ENCODE peak calls at places on chromosome 6, in four cellular contexts. A, D, V and X are unnamed samples.

GRCh38 chr6:118344014-118344670 is 204.0 kb upstream of the PLN start:
- DNase-seq in A (no peak), D (no peak), V (no peak), X (no peak)

GRCh38 chr6:70864404-70864803 is 92.5 kb downstream of the B3GAT2 start:
- DNase-seq in A (no peak), D (no peak), V (no peak), X (no peak)

GRCh38 chr6:34877259-34877658 is 10.6 kb downstream of the TAF11 start:
- DNase-seq in A (no peak), D (no peak), V (peak), X (no peak)

GRCh38 chr6:167115054-167115453 is 7.8 kb upstream of the CCR6 start:
- DNase-seq in A (no peak), D (no peak), V (no peak), X (no peak)

GRCh38 chr6:135182993-135183531 is 2.0 kb downstream of the MYB start:
- DNase-seq in A (no peak), D (no peak), V (no peak), X (peak)

GRCh38 chr6:105251689-105252088 is 71.9 kb upstream of the POPDC3 start:
- DNase-seq in A (no peak), D (no peak), V (no peak), X (no peak)

GRCh38 chr6:11975353-11975977 is 36.6 kb upstream of the HIVEP1 start:
- DNase-seq in A (no peak), D (no peak), V (peak), X (no peak)

GRCh38 chr6:72588155-72588554 is 33.7 kb upstream of the KCNQ5 start:
- DNase-seq in A (no peak), D (no peak), V (no peak), X (no peak)

GRCh38 chr6:25942561-25943147 is 12.2 kb upstream of the SLC17A2 start:
- DNase-seq in A (no peak), D (no peak), V (no peak), X (no peak)

GRCh38 chr6:89180971-89181370 is 35.1 kb downstream of the PM20D2 start:
- DNase-seq in A (no peak), D (no peak), V (no peak), X (no peak)

GRCh38 chr6:106477158-106477557 is 116.6 kb downstream of the CRYBG1 start:
- DNase-seq in A (no peak), D (no peak), V (no peak), X (no peak)

GRCh38 chr6:73525546-73526330 is 4.9 kb upstream of the EEF1A1 start:
- DNase-seq in A (no peak), D (no peak), V (no peak), X (peak)

GRCh38 chr6:126550323-126550722 is 210.4 kb downstream of the CENPW start:
- DNase-seq in A (no peak), D (no peak), V (no peak), X (no peak)
- TF ChIP-seq CTCF in A (no peak), D (no peak), V (no peak), X (peak)

DNA sequence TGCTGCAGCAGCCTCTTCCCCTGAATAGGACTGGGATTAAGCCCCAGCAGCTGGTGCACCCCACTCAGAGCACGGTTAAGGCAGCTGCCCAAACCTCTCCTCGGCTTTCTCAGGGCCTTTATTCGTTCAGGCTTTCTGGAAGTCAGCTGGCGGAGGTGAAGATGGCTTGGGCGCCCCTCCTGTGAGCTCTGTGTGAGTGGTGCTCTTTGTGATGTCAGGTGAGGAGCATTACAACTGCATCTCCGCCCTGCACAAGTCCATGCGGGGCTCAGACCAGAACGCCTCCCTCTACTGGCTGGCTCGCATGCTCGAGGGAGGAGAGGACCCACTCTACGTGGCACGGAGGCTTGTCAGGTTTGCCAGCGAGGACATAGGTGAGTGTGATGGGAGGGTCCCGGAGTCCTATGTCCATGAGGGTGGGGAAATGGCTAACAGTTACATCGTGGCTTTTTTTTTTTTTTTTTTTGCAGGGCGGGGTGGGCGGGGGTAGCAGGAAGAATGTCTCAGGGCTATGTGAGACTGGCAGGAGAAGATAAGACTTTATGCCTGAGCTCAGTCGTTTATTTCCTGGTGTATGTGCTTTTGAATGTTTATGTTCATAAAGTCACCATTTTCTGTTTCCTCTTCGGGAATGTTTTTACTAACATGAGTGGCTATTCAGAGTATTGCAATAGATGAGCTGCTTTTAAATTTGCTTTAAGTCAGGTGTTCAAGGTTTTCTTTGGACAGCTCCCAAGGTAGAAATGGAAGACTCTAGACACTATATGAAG is 18.2 kb downstream of the WRNIP1 start:
- DNase-seq in A (no peak), D (no peak), V (no peak), X (no peak)
- TF ChIP-seq CTCF in A (no peak), D (peak), V (no peak), X (peak)

DNA sequence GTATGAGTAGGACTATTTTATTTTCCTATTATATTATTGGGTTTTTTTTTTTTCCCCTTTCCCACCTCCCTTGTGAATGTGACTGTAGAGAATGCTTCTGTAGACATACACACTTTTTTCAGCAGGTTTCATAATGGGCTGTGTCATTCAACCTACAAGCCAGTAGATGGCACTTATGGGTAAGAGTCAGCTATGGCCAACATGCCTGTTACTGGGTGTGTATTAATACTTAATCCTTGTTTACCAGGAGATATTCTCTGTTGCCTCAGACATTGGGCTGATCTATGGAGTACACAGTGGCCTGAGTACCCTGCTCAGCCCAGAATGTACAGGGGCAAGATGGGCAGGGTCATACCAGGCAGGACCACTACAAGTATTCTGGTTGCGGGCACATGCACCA is 382.5 kb downstream of the EPHA7 start:
- DNase-seq in A (no peak), D (no peak), V (no peak), X (no peak)
- TF ChIP-seq CTCF in A (no peak), D (peak), V (peak), X (peak)

GRCh38 chr6:10368841-10369240 is 46.0 kb downstream of the TFAP2A start:
- DNase-seq in A (no peak), D (no peak), V (no peak), X (no peak)
- TF ChIP-seq CTCF in A (no peak), D (no peak), V (no peak), X (no peak)

DNA sequence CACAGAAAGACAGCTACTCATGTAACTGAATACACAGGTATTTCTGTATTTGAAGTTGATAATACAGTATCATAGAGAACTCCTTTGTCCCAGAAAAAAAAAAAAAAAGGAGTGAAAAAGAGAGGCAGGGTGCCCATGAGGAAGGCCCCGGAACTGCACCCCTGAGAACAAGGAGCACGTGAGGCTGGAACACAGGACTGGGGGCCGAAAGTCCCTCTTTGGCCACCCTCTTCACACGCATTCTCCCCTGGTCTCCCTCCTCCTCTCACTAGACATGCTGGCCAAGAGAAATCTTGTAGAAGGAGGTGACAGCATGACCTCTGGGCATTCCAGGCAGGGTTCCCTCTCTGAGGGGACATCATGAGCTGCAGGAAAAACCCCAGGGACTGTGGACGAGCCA is 62.7 kb upstream of the TRAF3IP2 start:
- DNase-seq in A (no peak), D (no peak), V (no peak), X (no peak)
- TF ChIP-seq CTCF in A (no peak), D (peak), V (no peak), X (peak)

GRCh38 chr6:97215157-97215769 is 67.8 kb downstream of the MMS22L start:
- DNase-seq in A (no peak), D (no peak), V (no peak), X (peak)
- TF ChIP-seq CTCF in A (no peak), D (peak), V (no peak), X (peak)

DNA sequence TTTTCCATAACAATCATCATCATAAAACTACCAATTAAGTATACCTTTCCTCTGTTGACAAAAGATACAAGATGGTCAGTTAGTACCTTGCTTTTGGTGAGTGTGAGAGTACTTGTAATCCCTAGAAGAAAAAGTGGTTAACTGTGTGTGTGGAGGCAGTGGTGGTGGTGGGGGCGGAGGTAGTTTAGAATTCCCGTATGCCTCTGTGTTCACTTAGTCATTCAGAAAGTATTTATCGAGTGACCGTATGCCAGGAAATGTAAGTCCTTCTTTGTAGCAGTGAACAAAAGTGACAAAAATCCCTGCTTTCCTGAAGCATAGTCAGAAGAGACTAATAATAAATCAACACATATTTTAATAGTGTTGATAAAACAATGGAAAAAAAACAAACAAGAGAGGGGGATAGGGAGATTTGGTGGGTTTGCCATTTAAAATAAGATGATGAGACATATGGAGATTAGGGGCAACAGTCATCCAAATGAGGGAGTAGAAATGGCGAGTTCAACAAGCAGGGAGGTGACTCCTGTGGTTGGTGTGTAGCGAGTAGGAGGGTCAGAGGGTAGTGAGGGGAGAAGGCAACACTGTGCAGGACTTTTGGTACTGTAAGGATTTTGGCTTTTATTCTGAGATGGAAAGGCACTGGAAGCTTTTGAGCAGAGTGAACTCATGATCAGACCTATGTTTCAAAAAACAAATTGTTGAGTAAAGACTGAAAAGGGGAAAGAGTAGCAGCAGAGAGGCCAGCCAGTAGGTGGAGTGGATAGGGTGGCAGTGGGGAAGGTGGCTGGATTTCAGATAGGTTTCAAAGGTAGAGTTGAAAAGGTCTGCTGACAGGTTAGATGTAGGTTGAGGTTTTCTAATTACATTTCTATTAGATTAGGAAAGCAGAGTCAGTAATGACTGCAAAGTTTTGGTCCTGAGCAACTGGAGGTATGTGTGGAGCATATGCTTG is 40.3 kb upstream of the SIM1 start:
- DNase-seq in A (no peak), D (no peak), V (no peak), X (peak)
- TF ChIP-seq CTCF in A (no peak), D (peak), V (no peak), X (peak)

DNA sequence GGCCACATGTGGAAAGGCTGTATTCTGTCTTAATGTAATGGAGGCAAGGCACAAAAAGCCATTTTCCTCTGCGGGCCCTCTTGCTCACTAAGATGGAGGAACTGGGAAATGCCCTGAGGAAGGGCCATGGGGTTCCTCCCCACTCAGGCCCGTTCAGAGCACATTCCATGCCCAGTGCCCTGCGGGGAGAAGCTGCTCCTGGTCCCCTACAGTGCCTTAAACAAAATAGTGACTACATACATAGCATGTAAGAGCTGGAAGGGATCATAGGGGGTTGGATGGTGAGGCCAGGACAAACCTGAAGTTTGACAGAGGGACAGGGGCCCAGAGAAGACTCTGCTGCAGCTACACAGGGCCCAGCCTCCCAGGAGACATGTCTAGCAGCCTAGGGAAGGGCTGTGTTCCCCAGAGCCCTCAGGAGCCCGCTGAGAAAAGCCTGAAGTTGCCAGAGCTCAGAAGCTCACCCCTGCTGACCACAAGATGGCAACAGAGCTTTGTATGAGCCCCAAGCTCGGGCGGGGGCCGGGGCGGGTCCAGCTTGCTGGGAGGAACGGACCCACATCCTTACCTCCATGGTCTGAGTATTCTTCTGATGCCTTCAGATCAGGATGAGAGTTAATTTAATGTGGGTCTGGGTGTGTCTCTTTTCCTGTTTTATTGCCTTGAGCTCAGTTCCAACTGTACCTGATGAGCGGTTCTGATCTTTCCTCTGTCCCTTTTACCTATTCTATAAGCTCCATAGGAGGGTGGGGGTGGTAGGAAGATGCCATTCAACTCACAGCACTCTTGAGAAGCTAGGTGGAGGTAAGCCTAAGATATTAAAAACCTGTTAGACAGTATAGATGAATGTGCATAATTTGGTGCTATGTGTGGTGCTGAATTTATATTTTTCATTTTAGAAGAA is 242.9 kb downstream of the CDC5L start:
- DNase-seq in A (peak), D (no peak), V (peak), X (peak)
- TF ChIP-seq CTCF in A (no peak), D (peak), V (peak), X (peak)